ENCODE peak calls at places on chromosomes 2 and 18, in six cellular contexts. T is SW 1271; Y is endothelial cell; P is stimulated activated naive B cell treated with anti-CD40 and anti-IgM and Interleukin-4, amounts not matched to agents 10 μg/mL and 1 μg/mL and 100 μg/mL, for 72 hours; F is neural crest cell; J is CD4-positive, alpha-beta memory T cell. B is an unnamed sample.

GRCh38 chr18:36297419-36298112 is at the start of gene FHOD3:
- DNase-seq in Y (peak), F (peak), P (peak), T (peak), J (no peak), B (peak)

GRCh38 chr2:38010995-38011394 is 65.0 kb downstream of the CYP1B1 start:
- DNase-seq in J (no peak), F (no peak), P (no peak), T (no peak), Y (no peak), B (no peak)

GRCh38 chr2:47034973-47035609 is 119.5 kb upstream of the MCFD2 start:
- DNase-seq in J (no peak), F (no peak), P (peak), T (no peak), Y (no peak), B (peak)

GRCh38 chr2:30706534-30707303 is 100.5 kb downstream of the CAPN13 start:
- DNase-seq in T (peak), J (peak), Y (peak), F (peak), P (peak), B (peak)

GRCh38 chr2:5467506-5467905 is 224.7 kb upstream of the SOX11 start:
- DNase-seq in F (no peak), Y (no peak), P (no peak), J (no peak), T (no peak), B (no peak)

GRCh38 chr18:74082476-74083070 is 65.1 kb downstream of the FBXO15 start:
- DNase-seq in T (peak), P (peak), Y (peak), J (peak), F (peak), B (no peak)

GRCh38 chr2:1769703-1770422 is 25.5 kb upstream of the PXDN start:
- DNase-seq in T (peak), F (peak), Y (peak), P (peak), J (no peak), B (no peak)

GRCh38 chr2:85162746-85163301 is 29.6 kb downstream of the TCF7L1 start:
- DNase-seq in J (no peak), F (no peak), T (no peak), P (no peak), Y (no peak), B (peak)

GRCh38 chr18:48920408-48921038 is 30.2 kb downstream of the SMAD7 start:
- DNase-seq in Y (no peak), P (no peak), T (no peak), F (no peak), J (no peak), B (peak)

GRCh38 chr2:30106543-30106942 is 40.3 kb upstream of the YPEL5 start:
- DNase-seq in T (peak), J (no peak), F (no peak), Y (no peak), P (no peak), B (no peak)

GRCh38 chr18:48693625-48694262 is 154.9 kb downstream of the CTIF start:
- DNase-seq in Y (no peak), J (no peak), T (no peak), F (no peak), P (no peak), B (no peak)

GRCh38 chr2:68000170-68000825 is 62.5 kb downstream of the C1D start:
- DNase-seq in P (no peak), F (no peak), Y (no peak), J (no peak), T (no peak), B (no peak)

GRCh38 chr2:27194538-27195354 is 17.1 kb upstream of the ATRAID start:
- DNase-seq in F (no peak), J (no peak), Y (no peak), T (no peak), P (no peak), B (no peak)

GRCh38 chr18:38459595-38459994 is 894.0 kb upstream of the CELF4 start:
- DNase-seq in Y (no peak), T (no peak), F (no peak), P (no peak), J (no peak), B (no peak)

GRCh38 chr2:7915302-7916200 is 766.3 kb upstream of the ID2 start:
- DNase-seq in J (no peak), P (no peak), T (no peak), F (no peak), Y (no peak), B (no peak)

GRCh38 chr18:34358923-34359322 is 134.2 kb upstream of the NOL4 start:
- DNase-seq in P (no peak), F (no peak), Y (no peak), T (no peak), J (no peak), B (no peak)